ENCODE peak calls at places on chromosome 1, in eight cellular contexts. One of them, this sample, is unnamed.

GRCh38 chr1:38026592-38027200 is 14.2 kb downstream of the UTP11 start:
- DNase-seq in cardiac fibroblast: peak; percentile 70
- DNase-seq in H7: peak; percentile 85
- DNase-seq in cardiac muscle cell: peak; percentile 67
- DNase-seq in left ventricle myocardium inferior: no peak
- DNase-seq in ovary: no peak
- DNase-seq in tibial artery: no peak
- DNase-seq in IMR-90: peak; percentile 57
- DNase-seq in this sample: no peak

GRCh38 chr1:69045572-69045971 is 522.1 kb upstream of the LRRC7 start:
- DNase-seq in IMR-90: no peak
- DNase-seq in left ventricle myocardium inferior: no peak
- DNase-seq in cardiac fibroblast: no peak
- DNase-seq in H7: no peak
- DNase-seq in ovary: no peak
- DNase-seq in cardiac muscle cell: no peak
- DNase-seq in tibial artery: no peak
- DNase-seq in this sample: no peak

GRCh38 chr1:160827418-160827817 is 31.4 kb downstream of the LY9 start:
- DNase-seq in tibial artery: peak; percentile 24
- DNase-seq in cardiac fibroblast: peak; percentile 58
- DNase-seq in H7: no peak
- DNase-seq in left ventricle myocardium inferior: no peak
- DNase-seq in ovary: no peak
- DNase-seq in IMR-90: no peak
- DNase-seq in cardiac muscle cell: peak; percentile 66
- DNase-seq in this sample: peak; percentile 57

GRCh38 chr1:41902125-41902524 is 16.6 kb downstream of the HIVEP3 start:
- DNase-seq in cardiac fibroblast: peak; percentile 79
- DNase-seq in tibial artery: no peak
- DNase-seq in IMR-90: peak; percentile 73
- DNase-seq in ovary: no peak
- DNase-seq in left ventricle myocardium inferior: no peak
- DNase-seq in H7: no peak
- DNase-seq in cardiac muscle cell: peak; percentile 85
- DNase-seq in this sample: peak; percentile 79

GRCh38 chr1:116261227-116261626 is 111.8 kb upstream of the ATP1A1 start:
- DNase-seq in tibial artery: no peak
- DNase-seq in cardiac fibroblast: peak; percentile 31
- DNase-seq in left ventricle myocardium inferior: no peak
- DNase-seq in cardiac muscle cell: peak; percentile 81
- DNase-seq in H7: no peak
- DNase-seq in IMR-90: no peak
- DNase-seq in ovary: no peak
- DNase-seq in this sample: no peak

GRCh38 chr1:119968068-119968492 is 71.8 kb upstream of the ADAM30 start:
- DNase-seq in tibial artery: peak; percentile 45
- DNase-seq in ovary: no peak
- DNase-seq in cardiac fibroblast: peak; percentile 33
- DNase-seq in H7: peak; percentile 32
- DNase-seq in cardiac muscle cell: peak; percentile 40
- DNase-seq in left ventricle myocardium inferior: peak; percentile 40
- DNase-seq in IMR-90: peak; percentile 52
- DNase-seq in this sample: peak; percentile 39

GRCh38 chr1:219587817-219588561 is 24.9 kb downstream of the ZC3H11B start:
- DNase-seq in IMR-90: peak; percentile 71
- DNase-seq in tibial artery: no peak
- DNase-seq in H7: no peak
- DNase-seq in left ventricle myocardium inferior: no peak
- DNase-seq in cardiac fibroblast: peak; percentile 42
- DNase-seq in cardiac muscle cell: peak; percentile 57
- DNase-seq in ovary: no peak
- DNase-seq in this sample: peak; percentile 81

GRCh38 chr1:201643835-201644104 is 104.8 kb downstream of the NAV1 start:
- DNase-seq in left ventricle myocardium inferior: no peak
- DNase-seq in cardiac fibroblast: no peak
- DNase-seq in IMR-90: no peak
- DNase-seq in tibial artery: no peak
- DNase-seq in H7: no peak
- DNase-seq in ovary: no peak
- DNase-seq in cardiac muscle cell: no peak
- DNase-seq in this sample: no peak

GRCh38 chr1:109628540-109629321 is 9.1 kb downstream of the AMPD2 start:
- DNase-seq in cardiac fibroblast: no peak
- DNase-seq in tibial artery: no peak
- DNase-seq in cardiac muscle cell: no peak
- DNase-seq in IMR-90: peak; percentile 59
- DNase-seq in left ventricle myocardium inferior: no peak
- DNase-seq in H7: peak; percentile 30
- DNase-seq in ovary: no peak
- DNase-seq in this sample: no peak

GRCh38 chr1:61011514-61012263 is 70.7 kb upstream of the NFIA start:
- DNase-seq in tibial artery: no peak
- DNase-seq in left ventricle myocardium inferior: no peak
- DNase-seq in IMR-90: no peak
- DNase-seq in cardiac muscle cell: no peak
- DNase-seq in cardiac fibroblast: no peak
- DNase-seq in H7: no peak
- DNase-seq in ovary: no peak
- DNase-seq in this sample: no peak

GRCh38 chr1:168623003-168623828 is 46.8 kb downstream of the XCL1 start:
- DNase-seq in ovary: no peak
- DNase-seq in H7: no peak
- DNase-seq in tibial artery: peak; percentile 55
- DNase-seq in cardiac muscle cell: peak; percentile 67
- DNase-seq in IMR-90: peak; percentile 30
- DNase-seq in left ventricle myocardium inferior: no peak
- DNase-seq in cardiac fibroblast: peak; percentile 69
- DNase-seq in this sample: peak; percentile 55

GRCh38 chr1:24999906-25000305 is 69.8 kb upstream of the RUNX3 start:
- DNase-seq in ovary: no peak
- DNase-seq in cardiac fibroblast: no peak
- DNase-seq in left ventricle myocardium inferior: no peak
- DNase-seq in tibial artery: no peak
- DNase-seq in cardiac muscle cell: no peak
- DNase-seq in H7: no peak
- DNase-seq in IMR-90: no peak
- DNase-seq in this sample: no peak

GRCh38 chr1:157241185-157241538 is 103.0 kb upstream of the ETV3 start:
- DNase-seq in cardiac muscle cell: no peak
- DNase-seq in left ventricle myocardium inferior: no peak
- DNase-seq in ovary: no peak
- DNase-seq in cardiac fibroblast: no peak
- DNase-seq in tibial artery: no peak
- DNase-seq in IMR-90: no peak
- DNase-seq in H7: no peak
- DNase-seq in this sample: no peak

GRCh38 chr1:161738627-161739287 is 10.8 kb upstream of the DUSP12 start:
- DNase-seq in left ventricle myocardium inferior: peak; percentile 26
- DNase-seq in H7: no peak
- DNase-seq in cardiac muscle cell: peak; percentile 85
- DNase-seq in cardiac fibroblast: peak; percentile 88
- DNase-seq in IMR-90: peak; percentile 88
- DNase-seq in ovary: no peak
- DNase-seq in tibial artery: peak; percentile 36
- DNase-seq in this sample: peak; percentile 90

GRCh38 chr1:181593042-181593441 is 109.7 kb downstream of the CACNA1E start:
- DNase-seq in ovary: no peak
- DNase-seq in cardiac fibroblast: no peak
- DNase-seq in left ventricle myocardium inferior: no peak
- DNase-seq in H7: no peak
- DNase-seq in cardiac muscle cell: no peak
- DNase-seq in tibial artery: no peak
- DNase-seq in IMR-90: no peak
- DNase-seq in this sample: no peak

GRCh38 chr1:31183927-31184554 is 55.6 kb downstream of the NKAIN1 start:
- DNase-seq in cardiac fibroblast: peak; percentile 49
- DNase-seq in tibial artery: no peak
- DNase-seq in cardiac muscle cell: peak; percentile 49
- DNase-seq in H7: peak; percentile 82
- DNase-seq in left ventricle myocardium inferior: no peak
- DNase-seq in ovary: no peak
- DNase-seq in IMR-90: peak; percentile 33
- DNase-seq in this sample: peak; percentile 52

GRCh38 chr1:6666696-6667095 is 34.9 kb downstream of the DNAJC11 start:
- DNase-seq in left ventricle myocardium inferior: no peak
- DNase-seq in IMR-90: no peak
- DNase-seq in cardiac fibroblast: no peak
- DNase-seq in cardiac muscle cell: no peak
- DNase-seq in H7: no peak
- DNase-seq in ovary: no peak
- DNase-seq in tibial artery: no peak
- DNase-seq in this sample: no peak

GRCh38 chr1:100308777-100309176 is 42.8 kb downstream of the RTCA start:
- DNase-seq in ovary: no peak
- DNase-seq in cardiac fibroblast: peak; percentile 34
- DNase-seq in IMR-90: peak; percentile 70
- DNase-seq in left ventricle myocardium inferior: no peak
- DNase-seq in tibial artery: no peak
- DNase-seq in H7: no peak
- DNase-seq in cardiac muscle cell: peak; percentile 41
- DNase-seq in this sample: peak; percentile 62

GRCh38 chr1:231666220-231666956 is 39.8 kb downstream of the DISC1 start:
- DNase-seq in H7: no peak
- DNase-seq in ovary: no peak
- DNase-seq in left ventricle myocardium inferior: no peak
- DNase-seq in tibial artery: no peak
- DNase-seq in IMR-90: peak; percentile 10
- DNase-seq in cardiac muscle cell: no peak
- DNase-seq in cardiac fibroblast: no peak
- DNase-seq in this sample: no peak

GRCh38 chr1:16067127-16067768 is 6.2 kb downstream of the FAM131C start:
- DNase-seq in left ventricle myocardium inferior: peak; percentile 49
- DNase-seq in tibial artery: no peak
- DNase-seq in ovary: no peak
- DNase-seq in IMR-90: peak; percentile 6
- DNase-seq in cardiac muscle cell: no peak
- DNase-seq in H7: peak; percentile 80
- DNase-seq in cardiac fibroblast: no peak
- DNase-seq in this sample: no peak

GRCh38 chr1:94886361-94886760 is 40.5 kb downstream of the CNN3 start:
- DNase-seq in cardiac fibroblast: no peak
- DNase-seq in tibial artery: no peak
- DNase-seq in H7: no peak
- DNase-seq in IMR-90: no peak
- DNase-seq in left ventricle myocardium inferior: no peak
- DNase-seq in cardiac muscle cell: no peak
- DNase-seq in ovary: no peak
- DNase-seq in this sample: no peak

GRCh38 chr1:205600085-205600484 is 31.7 kb downstream of the ELK4 start:
- DNase-seq in tibial artery: no peak
- DNase-seq in IMR-90: peak; percentile 81
- DNase-seq in H7: no peak
- DNase-seq in cardiac muscle cell: peak; percentile 72
- DNase-seq in left ventricle myocardium inferior: no peak
- DNase-seq in cardiac fibroblast: peak; percentile 73
- DNase-seq in ovary: no peak
- DNase-seq in this sample: peak; percentile 61

GRCh38 chr1:21574464-21575151 is 65.4 kb downstream of the ALPL start:
- DNase-seq in IMR-90: no peak
- DNase-seq in ovary: peak; percentile 33
- DNase-seq in tibial artery: no peak
- DNase-seq in cardiac fibroblast: peak; percentile 79
- DNase-seq in left ventricle myocardium inferior: peak; percentile 77
- DNase-seq in cardiac muscle cell: peak; percentile 82
- DNase-seq in H7: peak; percentile 85
- DNase-seq in this sample: peak; percentile 90

GRCh38 chr1:201728731-201729130 is 100.2 kb upstream of the IPO9 start:
- DNase-seq in tibial artery: no peak
- DNase-seq in H7: peak; percentile 46
- DNase-seq in IMR-90: no peak
- DNase-seq in cardiac muscle cell: no peak
- DNase-seq in ovary: no peak
- DNase-seq in left ventricle myocardium inferior: no peak
- DNase-seq in cardiac fibroblast: no peak
- DNase-seq in this sample: no peak

GRCh38 chr1:59125154-59125553 is 171.7 kb upstream of the FGGY start:
- DNase-seq in tibial artery: no peak
- DNase-seq in ovary: no peak
- DNase-seq in H7: no peak
- DNase-seq in cardiac fibroblast: no peak
- DNase-seq in left ventricle myocardium inferior: no peak
- DNase-seq in cardiac muscle cell: no peak
- DNase-seq in IMR-90: no peak
- DNase-seq in this sample: no peak

GRCh38 chr1:67544921-67545320 is 114.7 kb upstream of the SERBP1 start:
- DNase-seq in cardiac fibroblast: no peak
- DNase-seq in IMR-90: peak; percentile 61
- DNase-seq in left ventricle myocardium inferior: no peak
- DNase-seq in cardiac muscle cell: no peak
- DNase-seq in H7: no peak
- DNase-seq in ovary: no peak
- DNase-seq in tibial artery: no peak
- DNase-seq in this sample: no peak
- H3K4me3 ChIP-seq in cardiac fibroblast: no peak overlapping the region
- H3K4me3 ChIP-seq in IMR-90: no peak overlapping the region
- H3K4me3 ChIP-seq in left ventricle myocardium inferior: no peak overlapping the region
- H3K4me3 ChIP-seq in cardiac muscle cell: no peak overlapping the region
- H3K4me3 ChIP-seq in H7: no peak overlapping the region
- H3K4me3 ChIP-seq in ovary: no peak overlapping the region
- H3K4me3 ChIP-seq in tibial artery: no peak overlapping the region
- H3K4me3 ChIP-seq in this sample: no peak overlapping the region

GRCh38 chr1:40059292-40059959 is 18.9 kb downstream of the CAP1 start:
- DNase-seq in cardiac muscle cell: peak; percentile 86
- DNase-seq in IMR-90: peak; percentile 70
- DNase-seq in ovary: no peak
- DNase-seq in H7: peak; percentile 62
- DNase-seq in left ventricle myocardium inferior: no peak
- DNase-seq in cardiac fibroblast: peak; percentile 86
- DNase-seq in tibial artery: no peak
- DNase-seq in this sample: peak; percentile 90
- H3K4me3 ChIP-seq in cardiac muscle cell: no peak overlapping the region
- H3K4me3 ChIP-seq in IMR-90: no peak overlapping the region
- H3K4me3 ChIP-seq in ovary: no peak overlapping the region
- H3K4me3 ChIP-seq in H7: no peak overlapping the region
- H3K4me3 ChIP-seq in left ventricle myocardium inferior: peak overlapping the region; percentile 26
- H3K4me3 ChIP-seq in cardiac fibroblast: no peak overlapping the region
- H3K4me3 ChIP-seq in tibial artery: no peak overlapping the region
- H3K4me3 ChIP-seq in this sample: no peak overlapping the region

GRCh38 chr1:7931446-7931812 is 9.2 kb downstream of the TNFRSF9 start:
- DNase-seq in ovary: no peak
- DNase-seq in IMR-90: no peak
- DNase-seq in left ventricle myocardium inferior: no peak
- DNase-seq in cardiac fibroblast: no peak
- DNase-seq in cardiac muscle cell: no peak
- DNase-seq in H7: no peak
- DNase-seq in tibial artery: no peak
- DNase-seq in this sample: no peak
- H3K4me3 ChIP-seq in ovary: no peak overlapping the region
- H3K4me3 ChIP-seq in IMR-90: no peak overlapping the region
- H3K4me3 ChIP-seq in left ventricle myocardium inferior: no peak overlapping the region
- H3K4me3 ChIP-seq in cardiac fibroblast: no peak overlapping the region
- H3K4me3 ChIP-seq in cardiac muscle cell: no peak overlapping the region
- H3K4me3 ChIP-seq in H7: no peak overlapping the region
- H3K4me3 ChIP-seq in tibial artery: no peak overlapping the region
- H3K4me3 ChIP-seq in this sample: no peak overlapping the region

DNA sequence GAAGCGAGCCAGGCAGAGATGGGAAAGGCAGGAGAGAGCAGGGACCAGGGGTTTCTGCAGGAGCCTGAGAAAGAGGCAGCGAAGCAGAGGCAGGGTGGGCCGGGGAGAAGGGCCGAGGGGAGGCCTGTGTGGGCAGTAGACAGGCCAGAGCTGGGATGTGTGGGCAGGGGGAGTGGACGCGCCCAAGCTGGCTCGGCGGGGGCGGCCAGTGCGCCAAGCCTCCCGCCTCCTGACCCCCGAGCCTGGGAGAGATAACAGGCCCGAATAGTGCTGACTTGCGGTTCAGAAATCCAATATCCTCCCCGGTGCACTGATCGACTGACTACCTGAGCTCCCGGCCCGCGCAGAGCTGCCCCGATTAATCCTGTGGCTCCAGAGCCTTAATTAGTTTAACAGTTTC is 41.9 kb downstream of the AHDC1 start:
- DNase-seq in left ventricle myocardium inferior: peak; percentile 20
- DNase-seq in ovary: peak; percentile 49
- DNase-seq in tibial artery: no peak
- DNase-seq in cardiac fibroblast: no peak
- DNase-seq in H7: peak; percentile 69
- DNase-seq in cardiac muscle cell: no peak
- DNase-seq in IMR-90: no peak
- DNase-seq in this sample: no peak
- H3K4me3 ChIP-seq in left ventricle myocardium inferior: peak overlapping the region; percentile 22
- H3K4me3 ChIP-seq in ovary: peak overlapping the region; percentile 9
- H3K4me3 ChIP-seq in tibial artery: peak overlapping the region; percentile 4
- H3K4me3 ChIP-seq in cardiac fibroblast: no peak overlapping the region
- H3K4me3 ChIP-seq in H7: no peak overlapping the region
- H3K4me3 ChIP-seq in cardiac muscle cell: no peak overlapping the region
- H3K4me3 ChIP-seq in IMR-90: no peak overlapping the region
- H3K4me3 ChIP-seq in this sample: peak overlapping the region; percentile 17

This sample was measured in fibroblast of the aortic adventitia.